ENCODE peak calls at places on chromosomes 3 and 15, in five cellular contexts. Q is lung, T is body of pancreas, G is mucosa of descending colon, Z is mammary epithelial cell. D is an unnamed sample.

GRCh38 chr3:6251612-6252011 is 609.3 kb upstream of the GRM7 start:
- DNase-seq in G (no peak), Z (no peak), Q (no peak), T (no peak), D (no peak)

GRCh38 chr3:153290278-153291015 is 128.4 kb downstream of the RAP2B start:
- DNase-seq in Q (no peak), T (no peak), G (no peak), Z (peak), D (no peak)

GRCh38 chr3:144791034-144791433 is 819.4 kb downstream of the DIPK2A start:
- DNase-seq in T (no peak), G (no peak), Z (no peak), Q (no peak), D (no peak)

GRCh38 chr3:12560505-12561188 is 3.8 kb downstream of the MKRN2 start:
- DNase-seq in T (no peak), Q (no peak), Z (no peak), G (no peak), D (no peak)

GRCh38 chr15:84685304-84685703 is 27.3 kb upstream of the NMB start:
- DNase-seq in Q (no peak), T (no peak), Z (peak), G (no peak), D (peak)

GRCh38 chr3:193559100-193559499 is 4.4 kb upstream of the ATP13A4 start:
- DNase-seq in Q (no peak), T (no peak), G (no peak), Z (no peak), D (peak)

GRCh38 chr3:86653801-86654200 is 337.1 kb downstream of the VGLL3 start:
- DNase-seq in G (no peak), Q (no peak), Z (no peak), T (no peak), D (no peak)

GRCh38 chr3:138303474-138303873 is 26.2 kb downstream of the NME9 start:
- DNase-seq in Q (no peak), Z (no peak), G (no peak), T (no peak), D (no peak)

GRCh38 chr15:98009169-98009568 is 48.7 kb downstream of the ARRDC4 start:
- DNase-seq in T (no peak), G (no peak), Q (no peak), Z (peak), D (no peak)

GRCh38 chr3:42830437-42831320 is 21.4 kb downstream of the ACKR2 start:
- DNase-seq in G (no peak), Z (peak), Q (no peak), T (no peak), D (peak)

GRCh38 chr3:24661060-24661459 is 166.4 kb upstream of the THRB start:
- DNase-seq in T (no peak), Q (no peak), G (no peak), Z (no peak), D (no peak)

GRCh38 chr15:83854314-83854713 is 200.4 kb downstream of the ADAMTSL3 start:
- DNase-seq in Z (peak), Q (no peak), G (no peak), T (no peak), D (peak)

GRCh38 chr3:194631696-194632095 is 1.5 kb downstream of the TMEM44 start:
- DNase-seq in T (no peak), Z (no peak), G (no peak), Q (no peak), D (no peak)

GRCh38 chr3:39903253-39903652 is 93.8 kb downstream of the MYRIP start:
- DNase-seq in Q (no peak), G (no peak), Z (no peak), T (no peak), D (no peak)

GRCh38 chr15:70324001-70324974 is 226.6 kb upstream of the TLE3 start:
- DNase-seq in Q (no peak), Z (peak), G (no peak), T (no peak), D (no peak)

GRCh38 chr3:56799251-56799882 is 2.4 kb downstream of the ARHGEF3 start:
- DNase-seq in T (no peak), G (no peak), Q (no peak), Z (peak), D (peak)

GRCh38 chr3:31911124-31911523 is 69.9 kb downstream of the OSBPL10 start:
- DNase-seq in G (no peak), T (no peak), Z (no peak), Q (no peak), D (no peak)

GRCh38 chr15:85579011-85579701 is 198.8 kb downstream of the AKAP13 start:
- DNase-seq in Z (no peak), G (peak), Q (no peak), T (peak), D (no peak)

GRCh38 chr3:169387751-169388696 is 275.5 kb downstream of the MECOM start:
- DNase-seq in G (peak), Q (peak), Z (no peak), T (peak), D (peak)

GRCh38 chr15:67433495-67434099 is 87.3 kb upstream of the C15orf61 start:
- DNase-seq in Z (peak), Q (peak), T (peak), G (peak), D (peak)

GRCh38 chr15:66872394-66872793 is 170.4 kb downstream of the SMAD6 start:
- DNase-seq in G (no peak), Q (no peak), T (no peak), Z (no peak), D (no peak)

GRCh38 chr15:96720251-96720650 is 389.8 kb downstream of the NR2F2 start:
- DNase-seq in Z (no peak), G (no peak), T (no peak), Q (no peak), D (no peak)

GRCh38 chr3:11536132-11536935 is 107.4 kb downstream of the VGLL4 start:
- DNase-seq in Q (no peak), G (no peak), Z (no peak), T (no peak), D (no peak)
- TF ChIP-seq CTCF in Q (no peak), G (no peak), Z (no peak), T (no peak), D (no peak)

GRCh38 chr3:100489118-100489517 is 3.3 kb upstream of the TMEM45A start:
- DNase-seq in Z (no peak), Q (no peak), G (no peak), T (no peak), D (no peak)

GRCh38 chr3:100496711-100497261 is 4.4 kb downstream of the TMEM45A start:
- DNase-seq in Q (no peak), G (no peak), Z (peak), T (no peak), D (peak)

GRCh38 chr3:100486808-100487207 is 5.6 kb upstream of the TMEM45A start:
- DNase-seq in Q (no peak), T (no peak), G (no peak), Z (no peak), D (no peak)

GRCh38 chr3:100492059-100492809 is at the start of gene TMEM45A:
- DNase-seq in Z (peak), Q (peak), G (peak), T (peak), D (peak)

DNA sequence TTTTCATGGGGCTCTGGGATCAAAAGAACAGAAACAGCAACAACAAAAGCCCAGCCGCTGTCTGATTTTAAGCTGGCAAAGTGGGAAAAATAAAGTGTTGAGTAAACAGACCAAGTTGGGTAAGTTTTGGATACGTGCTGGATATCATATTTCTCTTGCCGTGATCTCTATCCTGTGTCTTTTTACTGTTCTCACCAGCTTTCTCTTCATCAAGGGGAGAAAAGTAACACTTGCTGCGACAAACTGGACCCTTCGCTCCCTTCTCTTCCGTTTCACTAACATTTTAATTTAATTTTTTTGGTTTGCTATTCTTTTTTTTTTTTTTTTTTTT is 356 bp downstream of the TMEM45A start:
- DNase-seq in Z (no peak), Q (no peak), T (no peak), G (no peak), D (no peak)
- H3K4me3 ChIP-seq in Z (peak), Q (peak), T (no peak), G (no peak), D (peak)

GRCh38 chr15:101490922-101491738 is 1.6 kb upstream of the PCSK6 start:
- DNase-seq in T (no peak), Q (no peak), G (no peak), Z (no peak), D (no peak)

GRCh38 chr15:101489633-101490407 is at the start of gene PCSK6:
- DNase-seq in T (peak), G (peak), Z (no peak), Q (no peak), D (no peak)

GRCh38 chr15:101490408-101490891 is 943 bp upstream of the PCSK6 start:
- DNase-seq in T (no peak), Q (no peak), G (no peak), Z (no peak), D (no peak)

GRCh38 chr15:101488300-101489164 is 975 bp downstream of the PCSK6 start:
- DNase-seq in Z (no peak), G (peak), T (no peak), Q (no peak), D (no peak)

GRCh38 chr15:101489236-101489632 is 273 bp downstream of the PCSK6 start:
- DNase-seq in Q (no peak), Z (no peak), T (peak), G (peak), D (peak)
- TF ChIP-seq CTCF in Q (no peak), Z (no peak), T (no peak), G (no peak), D (no peak)

GRCh38 chr15:50953302-50953701 is 44.8 kb downstream of the AP4E1 start:
- DNase-seq in Q (no peak), T (no peak), Z (peak), G (no peak), D (peak)
- H3K4me3 ChIP-seq in Q (no peak), T (no peak), Z (no peak), G (no peak), D (no peak)

GRCh38 chr3:173993299-173993698 is 595.8 kb downstream of the NLGN1 start:
- DNase-seq in Z (peak), T (no peak), G (no peak), Q (no peak), D (peak)
- TF ChIP-seq CTCF in Z (peak), T (no peak), G (no peak), Q (no peak), D (peak)

D was measured in fibroblast of pulmonary artery.